ENCODE peak calls at places on chromosomes 7 and 10, in eight cellular contexts. One of them, this sample, is unnamed.

GRCh38 chr7:66250711-66251110 is 45.6 kb downstream of the TPST1 start:
- DNase-seq in heart right ventricle: no peak
- DNase-seq in activated naive CD8-positive, alpha-beta T cell treated with anti-CD3 and anti-CD28 coated beads for 36 hours: no peak
- DNase-seq in non-pigmented ciliary epithelial cell: peak; percentile 91
- DNase-seq in SK-MEL-5: peak; percentile 61
- DNase-seq in RCC 7860: peak; percentile 93
- DNase-seq in stimulated activated CD4-positive, alpha-beta T cell treated with anti-CD3 and anti-CD28 coated beads, TNF-alpha, amount 100 ng/mL, for 24 hours: no peak
- DNase-seq in HCT116: no peak
- DNase-seq in this sample: no peak

GRCh38 chr7:48637382-48637781 is 287.0 kb upstream of the CDC14C start:
- DNase-seq in heart right ventricle: no peak
- DNase-seq in activated naive CD8-positive, alpha-beta T cell treated with anti-CD3 and anti-CD28 coated beads for 36 hours: no peak
- DNase-seq in non-pigmented ciliary epithelial cell: no peak
- DNase-seq in SK-MEL-5: no peak
- DNase-seq in RCC 7860: peak; percentile 93
- DNase-seq in stimulated activated CD4-positive, alpha-beta T cell treated with anti-CD3 and anti-CD28 coated beads, TNF-alpha, amount 100 ng/mL, for 24 hours: no peak
- DNase-seq in HCT116: no peak
- DNase-seq in this sample: peak; percentile 5

GRCh38 chr10:17213646-17214349 is 12.3 kb upstream of the TRDMT1 start:
- DNase-seq in heart right ventricle: no peak
- DNase-seq in activated naive CD8-positive, alpha-beta T cell treated with anti-CD3 and anti-CD28 coated beads for 36 hours: no peak
- DNase-seq in non-pigmented ciliary epithelial cell: no peak
- DNase-seq in SK-MEL-5: no peak
- DNase-seq in RCC 7860: peak; percentile 80
- DNase-seq in stimulated activated CD4-positive, alpha-beta T cell treated with anti-CD3 and anti-CD28 coated beads, TNF-alpha, amount 100 ng/mL, for 24 hours: no peak
- DNase-seq in HCT116: no peak
- DNase-seq in this sample: peak; percentile 53

GRCh38 chr10:38118072-38118807 is 24.1 kb downstream of the ZNF37A start:
- DNase-seq in heart right ventricle: no peak
- DNase-seq in activated naive CD8-positive, alpha-beta T cell treated with anti-CD3 and anti-CD28 coated beads for 36 hours: no peak
- DNase-seq in non-pigmented ciliary epithelial cell: no peak
- DNase-seq in SK-MEL-5: no peak
- DNase-seq in RCC 7860: no peak
- DNase-seq in stimulated activated CD4-positive, alpha-beta T cell treated with anti-CD3 and anti-CD28 coated beads, TNF-alpha, amount 100 ng/mL, for 24 hours: no peak
- DNase-seq in HCT116: peak; percentile 13
- DNase-seq in this sample: no peak

GRCh38 chr7:35241884-35242283 is 12.0 kb downstream of the TBX20 start:
- DNase-seq in heart right ventricle: no peak
- DNase-seq in activated naive CD8-positive, alpha-beta T cell treated with anti-CD3 and anti-CD28 coated beads for 36 hours: no peak
- DNase-seq in non-pigmented ciliary epithelial cell: no peak
- DNase-seq in SK-MEL-5: peak; percentile 56
- DNase-seq in RCC 7860: no peak
- DNase-seq in stimulated activated CD4-positive, alpha-beta T cell treated with anti-CD3 and anti-CD28 coated beads, TNF-alpha, amount 100 ng/mL, for 24 hours: no peak
- DNase-seq in HCT116: no peak
- DNase-seq in this sample: no peak

GRCh38 chr7:104272767-104273384 is 55.5 kb upstream of the LHFPL3 start:
- DNase-seq in heart right ventricle: no peak
- DNase-seq in activated naive CD8-positive, alpha-beta T cell treated with anti-CD3 and anti-CD28 coated beads for 36 hours: no peak
- DNase-seq in non-pigmented ciliary epithelial cell: peak; percentile 22
- DNase-seq in SK-MEL-5: peak; percentile 77
- DNase-seq in RCC 7860: peak; percentile 30
- DNase-seq in stimulated activated CD4-positive, alpha-beta T cell treated with anti-CD3 and anti-CD28 coated beads, TNF-alpha, amount 100 ng/mL, for 24 hours: no peak
- DNase-seq in HCT116: peak; percentile 26
- DNase-seq in this sample: no peak

GRCh38 chr7:44764665-44765578 is 16.3 kb downstream of the ZMIZ2 start:
- DNase-seq in heart right ventricle: no peak
- DNase-seq in activated naive CD8-positive, alpha-beta T cell treated with anti-CD3 and anti-CD28 coated beads for 36 hours: no peak
- DNase-seq in non-pigmented ciliary epithelial cell: no peak
- DNase-seq in SK-MEL-5: no peak
- DNase-seq in RCC 7860: no peak
- DNase-seq in stimulated activated CD4-positive, alpha-beta T cell treated with anti-CD3 and anti-CD28 coated beads, TNF-alpha, amount 100 ng/mL, for 24 hours: no peak
- DNase-seq in HCT116: no peak
- DNase-seq in this sample: no peak

GRCh38 chr10:46297406-46298204 is 10.8 kb downstream of the ANTXRL start:
- DNase-seq in heart right ventricle: no peak
- DNase-seq in activated naive CD8-positive, alpha-beta T cell treated with anti-CD3 and anti-CD28 coated beads for 36 hours: no peak
- DNase-seq in non-pigmented ciliary epithelial cell: no peak
- DNase-seq in SK-MEL-5: no peak
- DNase-seq in RCC 7860: no peak
- DNase-seq in stimulated activated CD4-positive, alpha-beta T cell treated with anti-CD3 and anti-CD28 coated beads, TNF-alpha, amount 100 ng/mL, for 24 hours: no peak
- DNase-seq in HCT116: no peak
- DNase-seq in this sample: no peak

GRCh38 chr7:29480456-29480855 is 83.2 kb upstream of the PRR15 start:
- DNase-seq in heart right ventricle: peak; percentile 38
- DNase-seq in activated naive CD8-positive, alpha-beta T cell treated with anti-CD3 and anti-CD28 coated beads for 36 hours: no peak
- DNase-seq in non-pigmented ciliary epithelial cell: no peak
- DNase-seq in SK-MEL-5: no peak
- DNase-seq in RCC 7860: no peak
- DNase-seq in stimulated activated CD4-positive, alpha-beta T cell treated with anti-CD3 and anti-CD28 coated beads, TNF-alpha, amount 100 ng/mL, for 24 hours: no peak
- DNase-seq in HCT116: no peak
- DNase-seq in this sample: no peak

GRCh38 chr7:34260282-34260681 is 354.9 kb downstream of the BMPER start:
- DNase-seq in heart right ventricle: no peak
- DNase-seq in activated naive CD8-positive, alpha-beta T cell treated with anti-CD3 and anti-CD28 coated beads for 36 hours: no peak
- DNase-seq in non-pigmented ciliary epithelial cell: peak; percentile 64
- DNase-seq in SK-MEL-5: peak; percentile 15
- DNase-seq in RCC 7860: peak; percentile 88
- DNase-seq in stimulated activated CD4-positive, alpha-beta T cell treated with anti-CD3 and anti-CD28 coated beads, TNF-alpha, amount 100 ng/mL, for 24 hours: no peak
- DNase-seq in HCT116: peak; percentile 61
- DNase-seq in this sample: peak; percentile 72

GRCh38 chr10:102613286-102613685 is 31.0 kb upstream of the TRIM8 start:
- DNase-seq in heart right ventricle: no peak
- DNase-seq in activated naive CD8-positive, alpha-beta T cell treated with anti-CD3 and anti-CD28 coated beads for 36 hours: no peak
- DNase-seq in non-pigmented ciliary epithelial cell: no peak
- DNase-seq in SK-MEL-5: no peak
- DNase-seq in RCC 7860: no peak
- DNase-seq in stimulated activated CD4-positive, alpha-beta T cell treated with anti-CD3 and anti-CD28 coated beads, TNF-alpha, amount 100 ng/mL, for 24 hours: no peak
- DNase-seq in HCT116: no peak
- DNase-seq in this sample: no peak

GRCh38 chr7:25727446-25727845 is 424.6 kb upstream of the NFE2L3 start:
- DNase-seq in heart right ventricle: no peak
- DNase-seq in activated naive CD8-positive, alpha-beta T cell treated with anti-CD3 and anti-CD28 coated beads for 36 hours: no peak
- DNase-seq in non-pigmented ciliary epithelial cell: no peak
- DNase-seq in SK-MEL-5: no peak
- DNase-seq in RCC 7860: no peak
- DNase-seq in stimulated activated CD4-positive, alpha-beta T cell treated with anti-CD3 and anti-CD28 coated beads, TNF-alpha, amount 100 ng/mL, for 24 hours: no peak
- DNase-seq in HCT116: no peak
- DNase-seq in this sample: no peak

GRCh38 chr7:158812684-158813083 is 16.6 kb downstream of the ESYT2 start:
- DNase-seq in heart right ventricle: no peak
- DNase-seq in activated naive CD8-positive, alpha-beta T cell treated with anti-CD3 and anti-CD28 coated beads for 36 hours: peak; percentile 55
- DNase-seq in non-pigmented ciliary epithelial cell: no peak
- DNase-seq in SK-MEL-5: no peak
- DNase-seq in RCC 7860: no peak
- DNase-seq in stimulated activated CD4-positive, alpha-beta T cell treated with anti-CD3 and anti-CD28 coated beads, TNF-alpha, amount 100 ng/mL, for 24 hours: no peak
- DNase-seq in HCT116: no peak
- DNase-seq in this sample: no peak

GRCh38 chr10:73920084-73920483 is 9.2 kb downstream of the PLAU start:
- DNase-seq in heart right ventricle: peak; percentile 43
- DNase-seq in activated naive CD8-positive, alpha-beta T cell treated with anti-CD3 and anti-CD28 coated beads for 36 hours: no peak
- DNase-seq in non-pigmented ciliary epithelial cell: no peak
- DNase-seq in SK-MEL-5: no peak
- DNase-seq in RCC 7860: no peak
- DNase-seq in stimulated activated CD4-positive, alpha-beta T cell treated with anti-CD3 and anti-CD28 coated beads, TNF-alpha, amount 100 ng/mL, for 24 hours: no peak
- DNase-seq in HCT116: no peak
- DNase-seq in this sample: peak; percentile 79

GRCh38 chr10:28180654-28181053 is 122.2 kb downstream of the MPP7 start:
- DNase-seq in heart right ventricle: no peak
- DNase-seq in activated naive CD8-positive, alpha-beta T cell treated with anti-CD3 and anti-CD28 coated beads for 36 hours: no peak
- DNase-seq in non-pigmented ciliary epithelial cell: no peak
- DNase-seq in SK-MEL-5: no peak
- DNase-seq in RCC 7860: peak; percentile 8
- DNase-seq in stimulated activated CD4-positive, alpha-beta T cell treated with anti-CD3 and anti-CD28 coated beads, TNF-alpha, amount 100 ng/mL, for 24 hours: no peak
- DNase-seq in HCT116: peak; percentile 69
- DNase-seq in this sample: no peak

GRCh38 chr10:110395350-110396283 is 90.9 kb upstream of the SMNDC1 start:
- DNase-seq in heart right ventricle: peak; percentile 58
- DNase-seq in activated naive CD8-positive, alpha-beta T cell treated with anti-CD3 and anti-CD28 coated beads for 36 hours: peak; percentile 35
- DNase-seq in non-pigmented ciliary epithelial cell: peak; percentile 95
- DNase-seq in SK-MEL-5: no peak
- DNase-seq in RCC 7860: peak; percentile 96
- DNase-seq in stimulated activated CD4-positive, alpha-beta T cell treated with anti-CD3 and anti-CD28 coated beads, TNF-alpha, amount 100 ng/mL, for 24 hours: peak; percentile 21
- DNase-seq in HCT116: peak; percentile 96
- DNase-seq in this sample: peak; percentile 58